ENCODE peak calls at places on chromosomes 1 and 21, in six cellular contexts. R, D, T, X, I and S are unnamed samples.

GRCh38 chr1:115838805-115839705 is 1.9 kb downstream of the NHLH2 start:
- DNase-seq in R (peak), D (no peak), T (no peak), X (no peak), I (no peak), S (no peak)

GRCh38 chr21:46031484-46031883 is 49.9 kb downstream of the COL6A1 start:
- DNase-seq in R (no peak), D (no peak), T (no peak), X (no peak), I (no peak), S (no peak)

GRCh38 chr1:87329756-87330200 is 1.1 kb downstream of the LMO4 start:
- DNase-seq in R (no peak), D (no peak), T (no peak), X (no peak), I (no peak), S (no peak)

GRCh38 chr1:1875932-1876331 is 15.0 kb downstream of the GNB1 start:
- DNase-seq in R (no peak), D (no peak), T (no peak), X (no peak), I (peak), S (no peak)

GRCh38 chr1:35923841-35924240 is 7.1 kb upstream of the AGO3 start:
- DNase-seq in R (no peak), D (no peak), T (no peak), X (no peak), I (no peak), S (no peak)

GRCh38 chr1:247365023-247365422 is 33.4 kb upstream of the ZNF496 start:
- DNase-seq in R (no peak), D (no peak), T (no peak), X (no peak), I (no peak), S (no peak)

GRCh38 chr1:2132222-2133038 is 62.1 kb downstream of the FAAP20 start:
- DNase-seq in R (peak), D (no peak), T (peak), X (peak), I (peak), S (no peak)

GRCh38 chr21:42190492-42190875 is 28.5 kb upstream of the ABCG1 start:
- DNase-seq in R (no peak), D (no peak), T (no peak), X (no peak), I (no peak), S (no peak)

GRCh38 chr1:98078586-98078985 is 157.8 kb upstream of the DPYD start:
- DNase-seq in R (no peak), D (no peak), T (no peak), X (no peak), I (no peak), S (no peak)

GRCh38 chr1:230215049-230215448 is 148.0 kb downstream of the GALNT2 start:
- DNase-seq in R (no peak), D (no peak), T (no peak), X (no peak), I (no peak), S (no peak)

GRCh38 chr21:31041295-31042079 is 3.2 kb upstream of the KRTAP19-8 start:
- DNase-seq in R (no peak), D (no peak), T (no peak), X (no peak), I (no peak), S (no peak)

GRCh38 chr1:228650141-228650540 is 85.1 kb upstream of the RHOU start:
- DNase-seq in R (no peak), D (no peak), T (no peak), X (no peak), I (peak), S (no peak)

GRCh38 chr21:15289896-15290841 is 225.4 kb upstream of the NRIP1 start:
- DNase-seq in R (no peak), D (no peak), T (peak), X (no peak), I (peak), S (no peak)

DNA sequence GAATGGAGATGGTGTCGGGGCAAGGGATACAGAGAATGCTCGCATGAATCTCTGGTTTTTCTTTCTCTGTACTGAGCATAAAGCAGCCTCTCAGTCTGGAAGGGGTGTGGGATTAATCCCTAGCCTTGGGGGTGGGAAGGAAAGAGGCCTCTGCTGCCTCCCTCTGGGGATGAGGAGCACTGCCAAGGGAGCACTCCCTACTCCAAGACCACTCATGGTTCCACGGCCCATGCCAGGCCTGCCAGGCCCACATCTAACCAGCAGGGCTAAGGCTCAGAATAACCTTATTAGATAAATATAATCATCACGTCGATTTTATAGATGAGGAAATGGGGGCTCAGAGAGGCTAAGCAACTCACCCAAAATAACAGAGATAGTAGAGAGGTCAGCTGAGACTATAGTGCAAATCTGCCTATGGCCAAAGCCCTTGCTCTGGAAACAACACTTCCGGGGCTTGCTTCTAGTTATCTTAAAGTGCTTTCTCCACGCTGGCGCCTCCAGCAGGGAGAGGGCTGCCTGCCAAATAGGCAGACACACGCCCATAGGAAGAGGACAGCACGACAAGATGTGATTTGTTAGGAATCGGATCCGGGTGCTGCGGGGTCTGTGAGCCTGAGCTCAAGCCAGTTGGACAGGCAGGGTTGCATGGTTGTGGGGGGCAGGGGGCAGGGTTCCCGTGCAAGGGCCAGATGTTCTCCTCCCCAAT is 522 bp downstream of the TEX35 start:
- DNase-seq in R (no peak), D (no peak), T (no peak), X (no peak), I (peak), S (no peak)
- TF ChIP-seq CTCF in R (no peak), D (no peak), T (peak), X (no peak), I (no peak), S (no peak)

GRCh38 chr1:51635611-51636010 is 18.7 kb downstream of the OSBPL9 start:
- DNase-seq in R (no peak), D (no peak), T (no peak), X (no peak), I (no peak), S (no peak)

GRCh38 chr1:51634618-51635017 is 17.7 kb downstream of the OSBPL9 start:
- DNase-seq in R (no peak), D (no peak), T (no peak), X (no peak), I (no peak), S (no peak)

GRCh38 chr1:51638350-51638749 is 21.5 kb downstream of the OSBPL9 start:
- DNase-seq in R (no peak), D (no peak), T (no peak), X (no peak), I (no peak), S (no peak)

GRCh38 chr1:51636191-51636590 is 19.3 kb downstream of the OSBPL9 start:
- DNase-seq in R (no peak), D (no peak), T (no peak), X (no peak), I (no peak), S (no peak)

DNA sequence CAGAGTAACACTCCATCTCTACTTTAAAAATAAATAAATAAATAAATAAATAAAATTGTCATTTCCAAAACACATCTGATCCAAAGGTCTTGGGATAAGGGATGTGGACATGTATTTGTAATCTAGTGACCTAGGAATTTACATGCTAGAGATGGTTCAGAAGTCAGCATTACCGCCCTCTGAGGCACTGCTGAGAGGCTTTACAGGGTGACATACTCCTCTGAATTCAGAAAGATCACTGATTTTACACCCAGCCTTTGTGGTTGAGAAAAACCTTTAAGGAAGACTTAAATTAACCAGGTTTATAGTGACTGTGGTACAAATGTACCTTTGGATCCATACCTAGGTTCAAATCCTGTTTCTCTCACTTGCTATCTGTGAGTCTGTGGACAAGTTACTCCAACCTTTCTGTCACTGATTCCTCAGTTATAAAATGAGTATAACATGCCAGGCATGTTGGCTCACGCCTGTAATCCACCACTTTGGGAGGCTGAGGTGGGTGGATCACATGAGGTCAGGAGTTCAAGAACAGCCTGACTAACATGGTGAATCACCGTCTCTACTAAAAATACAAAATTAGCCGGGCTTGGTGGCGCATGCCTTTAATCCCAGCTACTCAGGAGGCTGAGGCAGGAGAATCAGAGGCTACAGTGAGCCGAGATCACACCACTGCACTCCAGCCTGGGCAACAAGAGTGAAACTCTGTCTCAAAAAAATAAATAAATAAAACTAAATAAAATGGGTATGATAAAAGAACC is 20.1 kb downstream of the OSBPL9 start:
- DNase-seq in R (peak), D (peak), T (no peak), X (peak), I (no peak), S (no peak)
- TF ChIP-seq POLR2AphosphoS5 in R (no peak), D (peak), T (no peak), X (no peak), I (no peak), S (no peak)

DNA sequence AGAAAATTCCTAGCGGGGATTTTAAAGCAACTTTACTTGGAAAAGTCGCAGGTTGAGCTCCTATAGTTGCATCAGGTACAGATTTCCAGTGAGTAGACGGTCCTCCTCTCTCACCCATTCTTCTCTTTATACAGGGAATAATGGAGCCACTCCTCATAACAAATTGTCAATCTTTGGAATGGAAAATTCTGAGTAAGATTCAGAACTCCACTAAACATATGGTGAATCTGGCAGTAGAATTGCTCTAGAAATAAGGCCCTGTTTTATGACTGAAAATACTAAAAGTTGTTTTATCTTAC is 1.5 kb downstream of the NTNG1 start:
- DNase-seq in R (no peak), D (no peak), T (no peak), X (no peak), I (no peak), S (no peak)
- TF ChIP-seq CTCF in R (peak), D (no peak), T (no peak), X (peak), I (no peak), S (no peak)

DNA sequence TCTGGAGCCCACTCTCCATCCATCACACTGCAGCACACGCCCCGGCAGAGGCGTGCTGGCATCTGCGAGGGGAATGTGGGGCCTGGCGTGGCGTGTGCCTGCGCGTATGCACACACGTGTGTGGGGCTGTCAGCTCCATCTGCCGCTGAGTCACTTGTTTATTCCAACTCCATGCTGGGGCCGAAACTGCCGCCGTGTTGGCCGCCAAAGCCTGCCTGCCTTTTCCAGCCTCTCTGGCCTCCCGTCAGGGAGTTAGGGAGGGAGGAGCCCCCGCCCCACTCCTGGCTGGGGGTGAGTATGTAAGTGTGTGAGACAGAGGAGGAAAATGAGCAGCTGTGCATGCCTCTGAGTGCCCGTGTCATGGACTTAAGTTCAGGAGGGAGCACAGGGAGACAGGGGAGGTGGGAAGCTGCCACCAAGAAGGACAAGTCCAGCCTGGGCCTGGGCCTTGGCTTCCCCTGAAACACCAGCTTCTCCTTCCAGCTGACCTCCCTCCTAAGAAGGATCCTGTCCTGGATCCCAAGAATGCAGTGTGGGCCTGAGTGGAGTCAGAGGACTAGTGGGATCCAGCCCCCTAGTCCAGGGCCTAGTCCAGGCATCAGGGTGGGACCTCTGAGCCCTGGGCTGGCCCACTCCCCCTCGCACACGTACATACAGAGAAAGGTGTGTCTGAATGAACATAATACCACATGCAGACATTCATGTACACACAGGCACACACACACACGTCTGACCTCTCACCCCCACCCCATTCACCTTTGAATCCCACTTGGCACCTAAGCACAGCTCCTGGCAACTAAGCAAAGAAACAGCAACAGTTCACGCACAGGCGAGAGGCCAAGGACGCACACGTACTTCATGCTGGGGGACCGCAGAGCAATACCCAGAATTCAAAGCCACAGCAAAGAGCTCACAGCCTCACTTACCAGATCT is 24.7 kb downstream of the MEF2D start:
- DNase-seq in R (peak), D (no peak), T (no peak), X (no peak), I (peak), S (peak)
- TF ChIP-seq POLR2AphosphoS5 in R (peak), D (no peak), T (no peak), X (no peak), I (peak), S (no peak)

DNA sequence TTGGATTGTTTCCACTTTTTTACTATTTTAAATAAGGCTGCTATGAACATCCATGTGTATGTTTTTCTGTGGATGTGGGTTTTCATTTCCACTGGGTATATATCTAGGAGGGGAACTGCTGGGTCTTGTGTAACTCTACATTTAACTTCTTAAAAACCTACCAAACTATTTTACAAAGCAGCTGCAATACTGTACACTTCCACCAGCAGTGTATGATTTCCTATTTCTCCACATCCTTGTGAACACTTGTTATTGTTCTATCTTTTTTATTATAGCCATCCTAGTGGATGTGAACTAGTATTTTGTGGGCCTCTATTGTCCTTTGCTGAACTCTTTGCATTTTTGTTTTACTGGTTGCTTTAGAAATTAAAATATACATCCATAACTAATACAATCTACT is 33.4 kb downstream of the DIPK1A start:
- DNase-seq in R (no peak), D (no peak), T (no peak), X (no peak), I (no peak), S (no peak)
- TF ChIP-seq CTCF in R (no peak), D (peak), T (no peak), X (peak), I (no peak), S (no peak)